ENCODE peak calls at places on chromosomes 3 and 15, in six cellular contexts. J is effector memory CD4-positive, alpha-beta T cell; D is tibial artery; S is NCI-H1105; E is heart right ventricle; G is activated gamma-delta T cell treated with Interleukin-2 at 50 U/mL for 16 hours. B is an unnamed sample.
A peak's percentile ranks its signal among the peaks of the same experiment; 100 is the strongest.

GRCh38 chr15:68488966-68489365 is 57.0 kb upstream of the ITGA11 start:
- DNase-seq in G (no peak), J (no peak), D (no peak), S (no peak), E (no peak), B (no peak)

GRCh38 chr15:43523646-43524045 is 6.2 kb downstream of the MAP1A start:
- DNase-seq in D (no peak), E (no peak), J (no peak), G (no peak), S (no peak), B (no peak)

GRCh38 chr15:70867911-70868467 is 14.0 kb upstream of the LARP6 start:
- DNase-seq in J (no peak), G (no peak), S (no peak), D (no peak), E (no peak), B (peak; percentile 49)

GRCh38 chr3:142618917-142619401 is 22.8 kb downstream of the PLS1 start:
- DNase-seq in D (no peak), G (no peak), J (no peak), S (no peak), E (no peak), B (no peak)

GRCh38 chr15:101358895-101359294 is 63.8 kb upstream of the SNRPA1 start:
- DNase-seq in D (peak; percentile 38), S (no peak), E (peak; percentile 53), G (no peak), J (no peak), B (peak; percentile 76)

GRCh38 chr3:12611117-12611516 is 52.8 kb downstream of the RAF1 start:
- DNase-seq in S (no peak), G (no peak), J (no peak), E (no peak), D (no peak), B (no peak)

GRCh38 chr3:126343675-126344074 is 13.5 kb downstream of the KLF15 start:
- DNase-seq in G (no peak), J (no peak), S (no peak), D (peak; percentile 65), E (no peak), B (no peak)

GRCh38 chr3:195893121-195893449 is 15.3 kb downstream of the TNK2 start:
- DNase-seq in S (no peak), D (peak; percentile 87), G (no peak), J (no peak), E (peak; percentile 82), B (peak; percentile 86)

GRCh38 chr15:43229977-43230376 is 9.2 kb upstream of the EPB42 start:
- DNase-seq in G (no peak), D (no peak), E (no peak), S (no peak), J (no peak), B (no peak)

GRCh38 chr15:35058534-35059054 is 26.5 kb downstream of the NANOGP8 start:
- DNase-seq in S (no peak), E (no peak), J (no peak), G (no peak), D (no peak), B (no peak)

GRCh38 chr15:49036650-49037545 is 9.3 kb downstream of the SECISBP2L start:
- DNase-seq in J (no peak), E (no peak), D (no peak), G (no peak), S (no peak), B (no peak)

GRCh38 chr3:53194218-53195065 is 33.4 kb downstream of the PRKCD start:
- DNase-seq in S (peak; percentile 9), G (no peak), E (peak; percentile 56), J (no peak), D (peak; percentile 86), B (peak; percentile 67)

GRCh38 chr3:149239357-149239936 is 17.8 kb upstream of the CP start:
- DNase-seq in J (no peak), G (no peak), E (no peak), D (no peak), S (no peak), B (no peak)

GRCh38 chr3:2770451-2770850 is 339.7 kb downstream of the IL5RA start:
- DNase-seq in D (no peak), E (no peak), S (no peak), G (no peak), J (no peak), B (no peak)

GRCh38 chr3:63228677-63229076 is 49.4 kb upstream of the SYNPR start:
- DNase-seq in G (no peak), J (no peak), D (no peak), S (peak; percentile 33), E (no peak), B (no peak)

GRCh38 chr3:140727886-140728285 is 50.0 kb downstream of the TRIM42 start:
- DNase-seq in G (no peak), J (no peak), E (no peak), S (no peak), D (no peak), B (no peak)

GRCh38 chr3:157263027-157263426 is 103.1 kb upstream of the CCNL1 start:
- DNase-seq in G (no peak), E (no peak), D (no peak), S (no peak), J (no peak), B (no peak)

GRCh38 chr15:93063292-93063671 is 25.7 kb downstream of the RGMA start:
- DNase-seq in G (no peak), S (no peak), J (no peak), D (no peak), E (no peak), B (no peak)

GRCh38 chr3:172511783-172512357 is 11.4 kb downstream of the TNFSF10 start:
- DNase-seq in E (no peak), D (no peak), G (no peak), J (no peak), S (no peak), B (no peak)

GRCh38 chr3:124559650-124560405 is 170.4 kb upstream of the UMPS start:
- DNase-seq in D (peak; percentile 78), E (no peak), G (peak; percentile 49), S (peak; percentile 80), J (peak; percentile 11), B (peak; percentile 52)

GRCh38 chr3:180278583-180279188 is 241.9 kb upstream of the PEX5L start:
- DNase-seq in G (no peak), D (no peak), E (no peak), J (no peak), S (no peak), B (no peak)

GRCh38 chr15:98904466-98905048 is 103.0 kb downstream of the PGPEP1L start:
- DNase-seq in D (peak; percentile 46), G (no peak), S (no peak), J (no peak), E (no peak), B (no peak)

GRCh38 chr3:15636028-15636709 is 34.6 kb downstream of the BTD start:
- DNase-seq in E (no peak), D (no peak), G (no peak), J (no peak), S (no peak), B (no peak)

GRCh38 chr15:46080018-46080417 is 445.2 kb downstream of the SQOR start:
- DNase-seq in D (no peak), E (no peak), J (no peak), S (no peak), G (no peak), B (no peak)

GRCh38 chr3:185942396-185942795 is 4.6 kb upstream of the TRA2B start:
- DNase-seq in E (no peak), S (no peak), G (no peak), J (no peak), D (no peak), B (no peak)

GRCh38 chr15:63610209-63610841 is 13.1 kb downstream of the FBXL22 start:
- DNase-seq in D (peak; percentile 83), S (peak; percentile 69), J (peak; percentile 50), G (peak; percentile 73), E (no peak), B (no peak)

GRCh38 chr15:70314652-70315051 is 216.9 kb upstream of the TLE3 start:
- DNase-seq in G (no peak), S (no peak), D (no peak), E (no peak), J (no peak), B (no peak)

GRCh38 chr3:113084777-113085176 is 94.0 kb downstream of the GTPBP8 start:
- DNase-seq in D (no peak), J (no peak), E (peak; percentile 11), S (no peak), G (no peak), B (peak; percentile 41)

GRCh38 chr3:173826416-173826815 is 428.9 kb downstream of the NLGN1 start:
- DNase-seq in E (no peak), S (no peak), D (no peak), G (no peak), J (no peak), B (no peak)

GRCh38 chr3:4696266-4696665 is 203.1 kb downstream of the ITPR1 start:
- DNase-seq in S (no peak), G (no peak), J (no peak), E (no peak), D (no peak), B (no peak)

GRCh38 chr3:172351895-172352466 is 96.3 kb downstream of the GHSR start:
- DNase-seq in S (no peak), E (no peak), G (no peak), D (no peak), J (no peak), B (no peak)

GRCh38 chr15:34582461-34583357 is 742 bp downstream of the GOLGA8B start:
- DNase-seq in E (peak; percentile 41), J (no peak), G (no peak), D (no peak), S (peak; percentile 4), B (peak; percentile 54)

GRCh38 chr15:57406040-57406772 is 29.9 kb downstream of the CGNL1 start:
- DNase-seq in S (no peak), J (no peak), D (no peak), E (no peak), G (no peak), B (no peak)

GRCh38 chr15:34754674-34755418 is at the start of gene GJD2:
- DNase-seq in S (peak; percentile 39), J (no peak), D (no peak), E (no peak), G (no peak), B (peak; percentile 28)

GRCh38 chr3:9883676-9884554 is 3.9 kb upstream of the CIDEC start:
- DNase-seq in D (no peak), S (no peak), E (no peak), J (no peak), G (no peak), B (no peak)